ENCODE peak calls at places on chromosomes 7 and 10, in seven cellular contexts. A is left ventricle myocardium inferior; C is AG04449; F is choroid plexus epithelial cell; G is ovary; J is CD4-positive, alpha-beta memory T cell; D is HFF-Myc. Q is an unnamed sample.

GRCh38 chr7:107879400-107880035 is 11.5 kb upstream of the DLD start:
- DNase-seq in A (no peak), C (no peak), F (peak), G (no peak), J (peak), D (no peak), Q (peak)

GRCh38 chr10:70753026-70753663 is 32.0 kb downstream of the TBATA start:
- DNase-seq in A (no peak), C (no peak), F (no peak), G (no peak), J (no peak), D (no peak), Q (no peak)

GRCh38 chr10:68981074-68981473 is 7.5 kb upstream of the KIFBP start:
- DNase-seq in A (no peak), C (no peak), F (peak), G (no peak), J (no peak), D (no peak), Q (no peak)

GRCh38 chr7:154409703-154410311 is 357.6 kb downstream of the DPP6 start:
- DNase-seq in A (no peak), C (no peak), F (peak), G (no peak), J (no peak), D (no peak), Q (no peak)

GRCh38 chr7:127588697-127589482 is 679 bp downstream of the ARF5 start:
- DNase-seq in A (peak), C (no peak), F (peak), G (peak), J (peak), D (peak), Q (peak)

GRCh38 chr7:150444674-150445365 is 5.6 kb upstream of the GIMAP8 start:
- DNase-seq in A (no peak), C (no peak), F (no peak), G (no peak), J (no peak), D (no peak), Q (no peak)

GRCh38 chr10:13100349-13101294 is 659 bp downstream of the OPTN start:
- DNase-seq in A (peak), C (no peak), F (peak), G (peak), J (peak), D (no peak), Q (peak)

GRCh38 chr7:101258243-101258731 is 13.4 kb upstream of the FIS1 start:
- DNase-seq in A (no peak), C (no peak), F (no peak), G (no peak), J (no peak), D (no peak), Q (no peak)

GRCh38 chr10:72638586-72639440 is 12.9 kb upstream of the MICU1 start:
- DNase-seq in A (no peak), C (no peak), F (no peak), G (no peak), J (no peak), D (no peak), Q (no peak)

GRCh38 chr7:155489862-155490696 is 32.1 kb downstream of the EN2 start:
- DNase-seq in A (no peak), C (no peak), F (no peak), G (no peak), J (no peak), D (no peak), Q (peak)

DNA sequence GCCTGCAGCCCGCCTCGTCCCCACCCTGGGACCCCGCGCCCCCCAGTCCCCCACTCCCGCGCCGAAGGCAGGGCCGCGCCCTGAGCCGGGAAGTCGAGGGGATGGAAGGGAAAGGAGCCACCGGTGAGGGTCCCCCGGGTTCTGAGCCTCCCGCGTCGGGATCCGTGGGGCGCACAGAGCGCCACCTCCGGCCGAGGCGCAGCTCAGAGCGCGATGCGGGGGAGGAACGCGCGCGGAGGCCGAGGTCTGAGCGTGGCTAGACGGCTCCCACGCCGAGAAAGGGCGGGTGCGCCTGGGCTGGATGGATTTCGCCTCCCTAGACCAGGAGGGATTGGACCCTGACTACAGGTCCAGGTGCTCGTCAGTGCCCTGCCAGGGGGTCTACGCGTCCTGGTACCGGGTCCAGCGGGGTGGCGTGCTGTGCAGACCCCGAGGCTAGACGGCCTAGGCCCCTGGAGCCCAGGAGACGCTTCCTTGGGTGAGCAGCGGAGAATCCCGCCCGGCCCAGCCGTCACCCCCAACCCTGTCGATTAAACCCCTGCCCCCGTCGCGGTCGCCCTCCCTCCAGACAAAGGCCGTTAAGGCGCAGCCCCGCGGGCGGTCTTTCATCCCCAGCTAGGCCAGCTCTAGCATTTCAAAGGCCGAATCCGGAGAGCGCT is 986 bp upstream of the PDGFA start:
- DNase-seq in A (no peak), C (no peak), F (no peak), G (no peak), J (no peak), D (no peak), Q (no peak)
- H3K4me3 ChIP-seq in A (peak), C (peak), F (peak), G (peak), J (no peak), D (no peak), Q (no peak)

GRCh38 chr7:45917064-45917463 is 4.0 kb downstream of the IGFBP3 start:
- DNase-seq in A (no peak), C (no peak), F (no peak), G (no peak), J (no peak), D (no peak), Q (no peak)

GRCh38 chr7:45919231-45919825 is 1.7 kb downstream of the IGFBP3 start:
- DNase-seq in A (no peak), C (no peak), F (no peak), G (no peak), J (no peak), D (no peak), Q (no peak)

GRCh38 chr7:45919947-45920542 is 1.0 kb downstream of the IGFBP3 start:
- DNase-seq in A (no peak), C (no peak), F (no peak), G (no peak), J (no peak), D (no peak), Q (no peak)

GRCh38 chr7:45917658-45918057 is 3.4 kb downstream of the IGFBP3 start:
- DNase-seq in A (peak), C (no peak), F (peak), G (peak), J (peak), D (peak), Q (peak)

GRCh38 chr7:45918556-45918955 is 2.5 kb downstream of the IGFBP3 start:
- DNase-seq in A (no peak), C (no peak), F (no peak), G (no peak), J (no peak), D (no peak), Q (no peak)
- H3K4me3 ChIP-seq in A (peak), C (peak), F (no peak), G (peak), J (no peak), D (no peak), Q (no peak)

DNA sequence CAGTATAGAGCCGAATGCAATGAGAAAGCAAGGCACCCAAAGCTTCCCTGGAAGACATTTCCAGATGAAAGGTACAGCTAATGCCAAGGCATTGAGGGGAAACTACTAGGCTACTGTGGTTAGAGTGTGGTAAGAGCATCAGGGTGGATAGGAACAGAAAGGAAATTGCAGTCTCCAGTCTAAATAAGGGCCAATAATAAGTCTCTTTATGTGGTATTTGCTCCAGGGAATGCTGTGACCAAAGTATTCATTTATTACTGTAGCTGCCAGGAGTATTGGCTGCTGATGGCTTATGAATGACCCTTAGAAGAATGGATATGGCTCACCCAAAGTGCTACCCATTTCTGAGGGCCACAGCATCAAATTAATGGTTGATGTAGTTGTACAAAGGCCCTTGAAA is 30.1 kb upstream of the POT1 start:
- DNase-seq in A (no peak), C (no peak), F (no peak), G (no peak), J (no peak), D (no peak), Q (no peak)
- H3K4me3 ChIP-seq in A (no peak), C (no peak), F (no peak), G (no peak), J (no peak), D (no peak), Q (no peak)

GRCh38 chr7:27634892-27635538 is 27.7 kb downstream of the HIBADH start:
- DNase-seq in A (no peak), C (no peak), F (no peak), G (no peak), J (no peak), D (no peak), Q (no peak)
- H3K4me3 ChIP-seq in A (no peak), C (no peak), F (no peak), G (no peak), J (no peak), D (no peak), Q (no peak)